ENCODE peak calls at places on chromosomes 11 and 22, in five cellular contexts. X is upper lobe of right lung; H is activated effector memory CD4-positive, alpha-beta T cell treated with Interleukin-2 at 50 U/mL for 16 hours; D is HCT116; S is brain pericyte. Q is an unnamed sample.

GRCh38 chr11:777288-778255 is at the start of gene GATD1:
- DNase-seq in X (peak; percentile 97), H (peak; percentile 92), D (peak; percentile 46), S (no peak), Q (peak; percentile 83)

GRCh38 chr11:93922830-93923229 is 72.4 kb upstream of the VSTM5 start:
- DNase-seq in X (no peak), H (no peak), D (no peak), S (no peak), Q (no peak)

GRCh38 chr11:77046060-77046501 is 11.9 kb downstream of the B3GNT6 start:
- DNase-seq in X (peak; percentile 79), H (peak; percentile 29), D (peak; percentile 37), S (no peak), Q (no peak)

GRCh38 chr11:112374486-112375140 is 114.0 kb upstream of the PLET1 start:
- DNase-seq in X (no peak), H (no peak), D (no peak), S (no peak), Q (no peak)

GRCh38 chr11:119491753-119492455 is 68.9 kb upstream of the THY1 start:
- DNase-seq in X (no peak), H (no peak), D (no peak), S (no peak), Q (no peak)

GRCh38 chr11:92122561-92122960 is 102.1 kb upstream of the FAT3 start:
- DNase-seq in X (no peak), H (no peak), D (no peak), S (no peak), Q (no peak)

GRCh38 chr22:19766506-19767426 is 6.2 kb downstream of the TBX1 start:
- DNase-seq in X (peak; percentile 86), H (peak; percentile 12), D (peak; percentile 50), S (no peak), Q (no peak)

GRCh38 chr22:30249049-30250038 is 2.8 kb upstream of the LIF start:
- DNase-seq in X (no peak), H (no peak), D (no peak), S (no peak), Q (peak; percentile 51)

GRCh38 chr11:12127206-12127898 is 17.0 kb downstream of the MICAL2 start:
- DNase-seq in X (no peak), H (no peak), D (no peak), S (no peak), Q (no peak)

GRCh38 chr11:46903846-46904245 is 14.5 kb downstream of the LRP4 start:
- DNase-seq in X (no peak), H (no peak), D (no peak), S (peak; percentile 98), Q (no peak)

Q was measured in tibial nerve.